ENCODE peak calls at places on chromosomes 13 and 19, in five cellular contexts. H is colonic mucosa; O is CD8-positive, alpha-beta T cell; Z is foreskin fibroblast; M is stomach. V is an unnamed sample.

GRCh38 chr13:48769107-48769704 is 115.5 kb downstream of the CYSLTR2 start:
- DNase-seq in O (peak; percentile 72), Z (peak; percentile 92), H (peak; percentile 93), M (peak; percentile 90), V (peak; percentile 68)

GRCh38 chr13:80195649-80196048 is 145.3 kb downstream of the SPRY2 start:
- DNase-seq in H (no peak), Z (no peak), M (no peak), O (no peak), V (no peak)

GRCh38 chr13:95660981-95661581 is 15.9 kb upstream of the DNAJC3 start:
- DNase-seq in H (no peak), M (no peak), O (no peak), Z (peak; percentile 68), V (no peak)

GRCh38 chr19:13260883-13261653 is 110.9 kb downstream of the IER2 start:
- DNase-seq in Z (peak; percentile 95), O (no peak), H (no peak), M (peak; percentile 33), V (no peak)

GRCh38 chr19:16142032-16142580 is 1.4 kb upstream of the HSH2D start:
- DNase-seq in M (no peak), H (no peak), Z (no peak), O (no peak), V (no peak)

GRCh38 chr19:38099966-38100365 is 124.1 kb downstream of the DPF1 start:
- DNase-seq in O (no peak), H (no peak), Z (no peak), M (no peak), V (no peak)

GRCh38 chr19:48613024-48613851 is 1.6 kb downstream of the FAM83E start:
- DNase-seq in H (peak; percentile 68), Z (no peak), O (no peak), M (peak; percentile 87), V (no peak)

GRCh38 chr13:97276862-97277269 is 54.7 kb downstream of the MBNL2 start:
- DNase-seq in O (no peak), H (no peak), M (no peak), Z (peak; percentile 55), V (no peak)

GRCh38 chr19:3360494-3361383 is 5.6 kb upstream of the NFIC start:
- DNase-seq in M (peak; percentile 66), Z (peak; percentile 79), H (peak; percentile 77), O (peak; percentile 56), V (peak; percentile 69)

GRCh38 chr13:46202956-46203355 is 8.8 kb upstream of the LRRC63 start:
- DNase-seq in H (no peak), O (no peak), Z (peak; percentile 5), M (no peak), V (no peak)

GRCh38 chr13:89034015-89034414 is 1362.8 kb downstream of the SLITRK5 start:
- DNase-seq in H (no peak), Z (no peak), O (no peak), M (no peak), V (no peak)

GRCh38 chr13:89027694-89028306 is 1356.6 kb downstream of the SLITRK5 start:
- DNase-seq in M (no peak), O (no peak), Z (no peak), H (no peak), V (no peak)

GRCh38 chr13:89029062-89029461 is 1357.9 kb downstream of the SLITRK5 start:
- DNase-seq in O (no peak), Z (no peak), M (no peak), H (no peak), V (no peak)
- TF ChIP-seq CTCF in O (no peak), Z (no peak), M (no peak), H (no peak), V (no peak)

GRCh38 chr13:110158201-110158600 is 148.8 kb downstream of the COL4A1 start:
- DNase-seq in H (no peak), M (no peak), O (no peak), Z (no peak), V (no peak)

GRCh38 chr13:110155072-110155471 is 151.9 kb downstream of the COL4A1 start:
- DNase-seq in H (no peak), Z (no peak), M (no peak), O (no peak), V (no peak)

GRCh38 chr13:110156186-110157065 is 150.5 kb downstream of the COL4A1 start:
- DNase-seq in M (no peak), Z (peak; percentile 18), H (no peak), O (no peak), V (no peak)

GRCh38 chr13:110154370-110155031 is 152.5 kb downstream of the COL4A1 start:
- DNase-seq in O (no peak), M (no peak), H (no peak), Z (no peak), V (no peak)

GRCh38 chr13:110157718-110158117 is 149.2 kb downstream of the COL4A1 start:
- DNase-seq in Z (no peak), M (no peak), H (no peak), O (no peak), V (no peak)
- TF ChIP-seq CTCF in Z (no peak), M (no peak), H (no peak), O (no peak), V (no peak)

GRCh38 chr19:51664997-51665396 is 18.4 kb upstream of the SIGLEC14 start:
- DNase-seq in Z (peak; percentile 19), M (no peak), H (no peak), O (no peak), V (no peak)
- TF ChIP-seq CTCF in Z (peak; percentile 25), M (no peak), H (no peak), O (no peak), V (no peak)

GRCh38 chr19:52601025-52601973 is 31.2 kb downstream of the ZNF701 start:
- DNase-seq in H (peak; percentile 98), O (peak; percentile 94), M (peak; percentile 97), Z (peak; percentile 97), V (peak; percentile 92)
- TF ChIP-seq CTCF in H (no peak), O (peak; percentile 49), M (peak; percentile 55), Z (peak; percentile 11), V (peak; percentile 57)

GRCh38 chr19:18832331-18833140 is 777 bp downstream of the UPF1 start:
- DNase-seq in O (no peak), H (peak; percentile 40), Z (peak; percentile 58), M (no peak), V (no peak)
- TF ChIP-seq CTCF in O (no peak), H (no peak), Z (peak; percentile 27), M (no peak), V (no peak)

DNA sequence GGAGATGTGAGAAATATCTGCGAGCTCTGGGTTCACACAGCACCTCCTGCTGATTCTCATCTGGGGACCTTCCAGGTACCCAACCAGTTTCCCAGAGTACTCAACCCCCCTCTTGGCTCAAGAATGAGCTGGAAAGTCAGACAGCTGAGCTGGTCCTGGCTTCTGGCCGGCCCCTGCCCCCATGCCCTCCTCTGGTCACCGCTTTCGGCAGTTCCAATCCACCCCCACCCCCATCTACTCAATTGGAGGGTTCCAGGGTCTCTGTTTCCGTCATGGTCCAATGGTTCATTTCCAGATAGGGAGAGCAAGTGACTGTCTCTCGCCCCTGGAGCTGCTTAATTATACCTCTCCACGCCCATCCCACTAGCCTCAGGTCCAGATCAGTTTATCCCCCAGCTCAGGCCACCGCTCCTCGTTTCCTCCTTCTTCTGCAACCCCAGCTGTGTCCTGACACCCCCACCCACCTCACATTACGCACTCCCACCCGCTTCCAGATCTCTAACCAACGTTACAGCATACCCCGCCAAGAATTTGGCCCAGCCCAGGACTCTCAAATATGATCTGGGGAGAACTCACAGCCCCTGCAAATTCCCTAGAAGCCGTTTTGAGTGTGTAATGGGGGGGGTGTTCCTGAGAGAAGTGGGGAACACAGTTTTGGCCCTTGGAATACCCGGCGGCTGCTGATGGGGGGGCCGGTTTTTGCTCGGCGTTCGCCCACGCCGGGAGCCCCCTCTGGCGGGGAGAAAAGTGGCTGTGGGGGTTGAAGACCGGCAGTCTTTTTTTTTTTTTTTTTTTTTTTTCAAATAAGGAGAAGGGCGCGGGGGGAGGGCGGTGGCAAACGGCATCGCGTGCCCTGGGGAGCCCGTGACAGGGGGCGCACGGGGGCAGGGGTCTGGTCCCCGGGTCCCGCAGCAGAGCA is 1.8 kb upstream of the PDE4A start:
- DNase-seq in O (no peak), Z (peak; percentile 41), M (no peak), H (no peak), V (no peak)
- TF ChIP-seq CTCF in O (no peak), Z (peak; percentile 4), M (no peak), H (no peak), V (no peak)

GRCh38 chr13:44698076-44698475 is 121.9 kb upstream of the TSC22D1 start:
- DNase-seq in H (no peak), O (no peak), Z (no peak), M (no peak), V (no peak)

GRCh38 chr13:44697058-44697457 is 120.9 kb upstream of the TSC22D1 start:
- DNase-seq in O (no peak), M (no peak), Z (no peak), H (no peak), V (no peak)

GRCh38 chr13:44694842-44695241 is 118.7 kb upstream of the TSC22D1 start:
- DNase-seq in M (peak; percentile 34), O (no peak), H (no peak), Z (no peak), V (no peak)

GRCh38 chr13:44693156-44693826 is 117.2 kb upstream of the TSC22D1 start:
- DNase-seq in H (no peak), O (no peak), M (no peak), Z (no peak), V (no peak)

DNA sequence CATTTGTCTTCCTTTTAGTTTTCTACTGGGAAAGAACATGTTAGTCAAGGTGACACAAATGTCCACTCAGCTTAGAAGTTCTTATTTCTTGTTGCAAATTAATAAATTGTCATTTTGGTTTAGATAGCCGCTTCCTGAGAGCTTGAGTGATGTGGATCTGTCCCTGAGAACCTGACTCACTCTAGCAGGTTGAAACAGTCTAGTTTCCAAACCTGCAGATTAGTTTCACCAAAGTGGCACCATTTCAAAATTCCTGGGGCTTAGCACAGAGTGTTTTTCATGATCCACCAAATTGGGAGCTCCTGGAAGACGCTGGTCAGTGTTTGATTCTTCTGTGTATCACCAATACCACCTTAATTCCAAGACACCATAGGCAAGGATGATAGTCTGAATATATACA is 119.4 kb upstream of the TSC22D1 start:
- DNase-seq in O (no peak), M (no peak), Z (no peak), H (no peak), V (no peak)
- TF ChIP-seq CTCF in O (no peak), M (no peak), Z (no peak), H (no peak), V (no peak)